ENCODE peak calls at places on chromosome 15, in eight cellular contexts. W is RPMI7951, I is chondrocyte, A is T-helper 9 cell, H is natural killer cell, Z is fibroblast of mammary gland, X is lung microvascular endothelial cell, R is ELF-1. V is an unnamed sample.

GRCh38 chr15:98647026-98647773 is 1.1 kb upstream of the IGF1R start:
- DNase-seq in R (peak; percentile 77), I (no peak), A (peak; percentile 37), H (peak; percentile 69), X (peak; percentile 48), Z (peak; percentile 60), W (peak; percentile 49), V (peak; percentile 90)

GRCh38 chr15:25251700-25252390 is 187.0 kb downstream of the UBE3A start:
- DNase-seq in X (no peak), W (no peak), H (peak; percentile 10), Z (no peak), A (no peak), I (peak; percentile 90), R (no peak), V (no peak)

GRCh38 chr15:96331942-96332853 is 1.7 kb downstream of the NR2F2 start:
- DNase-seq in H (no peak), A (no peak), X (peak; percentile 70), I (no peak), Z (peak; percentile 49), W (peak; percentile 76), R (peak; percentile 72), V (peak; percentile 81)

GRCh38 chr15:29938701-29939340 is 116.6 kb upstream of the TJP1 start:
- DNase-seq in Z (peak; percentile 14), I (no peak), R (peak; percentile 19), W (peak; percentile 62), A (no peak), X (peak; percentile 38), H (no peak), V (peak; percentile 54)

GRCh38 chr15:31275331-31276262 is 51.0 kb upstream of the KLF13 start:
- DNase-seq in H (peak; percentile 6), W (peak; percentile 64), X (no peak), I (no peak), Z (no peak), A (no peak), R (no peak), V (no peak)

GRCh38 chr15:83845230-83845629 is 191.3 kb downstream of the ADAMTSL3 start:
- DNase-seq in W (peak; percentile 42), I (no peak), X (no peak), H (no peak), Z (peak; percentile 98), R (no peak), A (no peak), V (no peak)

GRCh38 chr15:90336705-90337141 is 15.4 kb upstream of the ZNF774 start:
- DNase-seq in W (peak; percentile 92), R (no peak), Z (peak; percentile 53), H (no peak), I (no peak), A (no peak), X (no peak), V (peak; percentile 61)

GRCh38 chr15:64519897-64520296 is 59.5 kb downstream of the ZNF609 start:
- DNase-seq in Z (no peak), I (no peak), X (peak; percentile 15), H (no peak), A (no peak), R (no peak), W (no peak), V (no peak)

GRCh38 chr15:101314301-101314700 is 19.3 kb upstream of the SNRPA1 start:
- DNase-seq in I (peak; percentile 46), H (no peak), R (no peak), W (no peak), Z (no peak), X (no peak), A (no peak), V (no peak)

GRCh38 chr15:70235347-70235746 is 137.6 kb upstream of the TLE3 start:
- DNase-seq in X (no peak), I (no peak), A (no peak), H (no peak), Z (peak; percentile 10), W (peak; percentile 43), R (no peak), V (no peak)

GRCh38 chr15:55834331-55834730 is 91.4 kb upstream of the PRTG start:
- DNase-seq in I (no peak), A (no peak), W (no peak), R (no peak), H (no peak), X (no peak), Z (no peak), V (no peak)

GRCh38 chr15:98853593-98854420 is 153.8 kb downstream of the PGPEP1L start:
- DNase-seq in X (no peak), Z (peak; percentile 67), H (no peak), R (peak; percentile 38), I (no peak), W (peak; percentile 63), A (no peak), V (peak; percentile 45)

GRCh38 chr15:61172325-61172724 is 56.8 kb downstream of the RORA start:
- DNase-seq in X (no peak), H (no peak), Z (no peak), A (no peak), R (no peak), W (no peak), I (no peak), V (no peak)

GRCh38 chr15:99764521-99764920 is 31.3 kb upstream of the LYSMD4 start:
- DNase-seq in W (no peak), R (no peak), H (no peak), Z (no peak), X (no peak), A (no peak), I (no peak), V (no peak)

GRCh38 chr15:25825215-25825614 is 37.9 kb downstream of the ATP10A start:
- DNase-seq in Z (no peak), R (no peak), A (no peak), W (no peak), H (no peak), X (no peak), I (no peak), V (no peak)

GRCh38 chr15:58650102-58650501 is 99.4 kb downstream of the ADAM10 start:
- DNase-seq in R (no peak), W (no peak), A (no peak), X (no peak), Z (no peak), H (no peak), I (no peak), V (no peak)

GRCh38 chr15:94704421-94704820 is 473.1 kb downstream of the MCTP2 start:
- DNase-seq in A (no peak), X (peak; percentile 6), I (no peak), W (no peak), R (no peak), Z (no peak), H (no peak), V (no peak)

GRCh38 chr15:89837134-89837829 is 22.6 kb upstream of the ANPEP start:
- DNase-seq in W (peak; percentile 69), X (peak; percentile 65), Z (peak; percentile 72), R (no peak), I (no peak), A (no peak), H (no peak), V (peak; percentile 41)

GRCh38 chr15:29086001-29086400 is 183.6 kb downstream of the NSMCE3 start:
- DNase-seq in I (no peak), H (no peak), X (no peak), W (no peak), R (no peak), Z (no peak), A (no peak), V (no peak)

GRCh38 chr15:92429378-92430066 is 35.8 kb downstream of the ST8SIA2 start:
- DNase-seq in Z (peak; percentile 85), A (no peak), I (no peak), R (peak; percentile 52), H (no peak), X (no peak), W (peak; percentile 93), V (peak; percentile 82)

GRCh38 chr15:31360843-31361763 is 34.5 kb downstream of the KLF13 start:
- DNase-seq in W (no peak), X (no peak), I (peak; percentile 77), H (peak; percentile 54), R (no peak), Z (no peak), A (peak; percentile 74), V (no peak)

GRCh38 chr15:44836094-44836493 is 99.8 kb downstream of the TRIM69 start:
- DNase-seq in Z (no peak), A (no peak), W (peak; percentile 71), H (no peak), R (no peak), X (no peak), I (no peak), V (no peak)

GRCh38 chr15:31148622-31149505 is 47.3 kb upstream of the TRPM1 start:
- DNase-seq in W (no peak), I (no peak), X (no peak), R (peak; percentile 45), H (no peak), Z (no peak), A (no peak), V (no peak)

GRCh38 chr15:69573815-69574472 is 121.3 kb downstream of the RPLP1 start:
- DNase-seq in I (no peak), A (no peak), R (no peak), W (peak; percentile 49), H (no peak), X (peak; percentile 10), Z (peak; percentile 18), V (peak; percentile 29)

GRCh38 chr15:74826372-74826819 is at the start of gene CPLX3:
- DNase-seq in R (no peak), X (peak; percentile 19), Z (no peak), I (no peak), A (peak; percentile 51), H (peak; percentile 63), W (no peak), V (peak; percentile 32)

GRCh38 chr15:60324706-60325438 is 72.9 kb downstream of the ANXA2 start:
- DNase-seq in R (no peak), I (no peak), X (no peak), H (no peak), W (no peak), Z (peak; percentile 33), A (no peak), V (no peak)

GRCh38 chr15:62899090-62899493 is 143.5 kb upstream of the TPM1 start:
- DNase-seq in H (no peak), R (no peak), X (no peak), A (no peak), I (no peak), Z (no peak), W (no peak), V (peak; percentile 17)

GRCh38 chr15:77475898-77476297 is 55.2 kb downstream of the HMG20A start:
- DNase-seq in X (no peak), I (no peak), H (no peak), W (no peak), Z (no peak), A (no peak), R (no peak), V (no peak)

GRCh38 chr15:59461521-59461920 is 23.5 kb downstream of the FAM81A start:
- DNase-seq in H (no peak), R (no peak), X (no peak), Z (no peak), W (no peak), A (no peak), I (no peak), V (no peak)

GRCh38 chr15:80828796-80829195 is 49.6 kb downstream of the CEMIP start:
- DNase-seq in A (no peak), Z (no peak), R (no peak), X (no peak), W (no peak), I (no peak), H (no peak), V (no peak)

GRCh38 chr15:78302579-78302978 is 3.2 kb upstream of the SKIC8 start:
- DNase-seq in R (no peak), Z (peak; percentile 91), X (peak; percentile 41), A (no peak), W (peak; percentile 80), H (no peak), I (no peak), V (peak; percentile 74)

GRCh38 chr15:68656438-68656739 is 77.6 kb downstream of the CORO2B start:
- DNase-seq in A (no peak), W (no peak), X (no peak), R (no peak), Z (no peak), H (no peak), I (no peak), V (no peak)

GRCh38 chr15:86433983-86434382 is 354.3 kb downstream of the AGBL1 start:
- DNase-seq in I (no peak), Z (no peak), W (no peak), X (no peak), H (no peak), A (no peak), R (no peak), V (no peak)

GRCh38 chr15:25090073-25090733 is 135.4 kb downstream of the SNRPN start:
- DNase-seq in A (no peak), I (no peak), R (no peak), W (no peak), X (no peak), H (no peak), Z (no peak), V (no peak)